ENCODE peak calls at places on chromosomes 4 and X, in five cellular contexts. Z is Panc1, E is GM23248, I is adrenal gland, U is fibroblast of the aortic adventitia. B is an unnamed sample.

GRCh38 chrX:103688949-103689348 is 2.5 kb upstream of the MORF4L2 start:
- DNase-seq in E (peak), U (peak), Z (no peak), I (no peak), B (peak)

GRCh38 chr4:38366451-38366850 is 297.5 kb upstream of the KLF3 start:
- DNase-seq in I (peak), Z (no peak), U (peak), E (peak), B (peak)

GRCh38 chr4:5773271-5773555 is 62.2 kb downstream of the EVC start:
- DNase-seq in E (peak), U (peak), I (no peak), Z (no peak), B (peak)

GRCh38 chrX:85870585-85870984 is 176.8 kb downstream of the CHM start:
- DNase-seq in Z (no peak), E (no peak), U (no peak), I (no peak), B (no peak)

GRCh38 chrX:45036161-45036560 is 163.2 kb downstream of the KDM6A start:
- DNase-seq in I (no peak), E (no peak), U (no peak), Z (no peak), B (no peak)

GRCh38 chrX:111123606-111124179 is 27.7 kb downstream of the PAK3 start:
- DNase-seq in U (no peak), E (no peak), I (no peak), Z (no peak), B (no peak)

GRCh38 chr4:168440442-168441264 is 39.6 kb downstream of the DDX60L start:
- DNase-seq in Z (no peak), U (peak), E (peak), I (no peak), B (peak)

GRCh38 chr4:63505714-63506460 is 903.4 kb downstream of the TECRL start:
- DNase-seq in I (no peak), U (no peak), Z (no peak), E (no peak), B (no peak)

GRCh38 chr4:164803702-164804101 is 49.8 kb downstream of the SMIM31 start:
- DNase-seq in E (no peak), Z (no peak), U (no peak), I (no peak), B (no peak)

GRCh38 chr4:40750461-40751258 is 905 bp downstream of the NSUN7 start:
- DNase-seq in U (peak), I (no peak), Z (no peak), E (peak), B (no peak)

GRCh38 chrX:149504226-149504914 is 736 bp downstream of the IDS start:
- DNase-seq in Z (no peak), I (no peak), U (peak), E (peak), B (peak)

GRCh38 chr4:173399016-173399415 is at the start of gene SCRG1:
- DNase-seq in U (peak), Z (no peak), I (no peak), E (no peak), B (no peak)

GRCh38 chr4:152784490-152785195 is 4.9 kb downstream of the ARFIP1 start:
- DNase-seq in U (peak), E (peak), I (no peak), Z (no peak), B (peak)

DNA sequence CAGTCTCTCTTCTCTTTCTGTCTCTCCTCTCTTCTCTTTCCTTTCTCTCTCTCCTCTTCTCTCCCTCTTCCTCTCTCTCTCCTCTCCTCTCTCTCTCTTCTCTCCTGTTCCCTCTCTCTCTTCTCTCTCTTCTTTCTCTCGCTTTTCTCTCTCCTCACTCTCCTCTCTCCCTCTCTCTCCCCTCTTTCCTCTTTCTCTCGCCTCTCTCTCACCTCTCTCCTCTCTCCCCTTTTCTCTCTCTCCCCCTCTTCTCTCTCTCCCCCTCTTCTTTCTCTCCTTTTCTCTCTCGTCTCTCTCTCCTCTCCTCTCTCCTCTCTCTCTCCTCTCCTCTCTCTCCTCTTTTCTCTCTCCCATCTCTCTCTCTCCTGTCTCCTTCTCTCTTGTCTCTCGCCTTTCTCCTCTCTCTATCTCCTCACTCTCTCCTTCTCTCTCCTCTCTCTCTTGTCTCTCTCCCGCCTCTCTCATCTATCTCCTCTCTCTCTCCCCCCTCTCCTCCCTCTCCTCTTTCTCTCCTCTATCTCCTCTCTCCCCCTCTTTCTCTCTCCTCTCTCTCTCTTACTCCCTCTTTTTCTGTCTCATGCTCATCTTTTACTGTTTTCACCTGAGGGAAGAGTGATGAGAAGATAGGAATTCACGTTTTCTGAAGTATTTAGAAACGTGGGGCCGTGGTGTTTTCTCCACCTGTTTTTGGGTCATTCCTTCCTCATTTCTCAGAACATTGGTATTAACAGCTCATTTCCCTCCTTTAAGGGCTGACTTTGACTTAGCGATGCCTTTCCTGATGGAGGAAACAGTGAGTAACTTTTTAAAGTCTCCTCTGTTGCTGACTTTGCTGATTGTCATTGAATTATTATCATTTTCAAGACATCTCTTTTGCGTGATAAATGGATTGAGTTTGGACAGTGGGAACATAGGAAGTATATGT is 80.6 kb upstream of the CD99 start:
- DNase-seq in E (peak), U (peak), Z (no peak), I (no peak), B (no peak)
- H3K4me3 ChIP-seq in E (peak), U (peak), Z (peak), I (no peak), B (peak)

DNA sequence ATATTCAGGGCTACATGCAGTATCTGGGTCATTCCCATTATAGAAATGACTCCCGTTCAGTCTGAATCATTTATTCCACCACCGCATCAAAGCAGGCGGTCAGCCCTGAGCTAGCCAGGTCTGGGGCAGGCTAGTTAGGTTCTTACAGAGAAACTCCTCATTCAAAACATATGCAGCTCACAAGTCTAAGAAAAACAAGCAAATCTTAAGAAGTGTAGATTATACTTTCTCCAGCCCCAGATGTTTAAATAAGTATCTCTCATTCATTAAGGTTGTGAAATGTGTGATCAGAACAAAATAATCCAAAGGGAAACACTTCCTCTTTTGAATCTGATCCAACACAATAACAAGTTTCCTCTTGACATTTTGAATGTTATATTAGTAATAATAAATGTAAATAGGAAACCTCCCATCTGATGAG is 441.9 kb downstream of the INPP4B start:
- DNase-seq in I (peak), E (peak), Z (no peak), U (peak), B (peak)
- H3K4me3 ChIP-seq in I (no peak), E (peak), Z (peak), U (peak), B (peak)

DNA sequence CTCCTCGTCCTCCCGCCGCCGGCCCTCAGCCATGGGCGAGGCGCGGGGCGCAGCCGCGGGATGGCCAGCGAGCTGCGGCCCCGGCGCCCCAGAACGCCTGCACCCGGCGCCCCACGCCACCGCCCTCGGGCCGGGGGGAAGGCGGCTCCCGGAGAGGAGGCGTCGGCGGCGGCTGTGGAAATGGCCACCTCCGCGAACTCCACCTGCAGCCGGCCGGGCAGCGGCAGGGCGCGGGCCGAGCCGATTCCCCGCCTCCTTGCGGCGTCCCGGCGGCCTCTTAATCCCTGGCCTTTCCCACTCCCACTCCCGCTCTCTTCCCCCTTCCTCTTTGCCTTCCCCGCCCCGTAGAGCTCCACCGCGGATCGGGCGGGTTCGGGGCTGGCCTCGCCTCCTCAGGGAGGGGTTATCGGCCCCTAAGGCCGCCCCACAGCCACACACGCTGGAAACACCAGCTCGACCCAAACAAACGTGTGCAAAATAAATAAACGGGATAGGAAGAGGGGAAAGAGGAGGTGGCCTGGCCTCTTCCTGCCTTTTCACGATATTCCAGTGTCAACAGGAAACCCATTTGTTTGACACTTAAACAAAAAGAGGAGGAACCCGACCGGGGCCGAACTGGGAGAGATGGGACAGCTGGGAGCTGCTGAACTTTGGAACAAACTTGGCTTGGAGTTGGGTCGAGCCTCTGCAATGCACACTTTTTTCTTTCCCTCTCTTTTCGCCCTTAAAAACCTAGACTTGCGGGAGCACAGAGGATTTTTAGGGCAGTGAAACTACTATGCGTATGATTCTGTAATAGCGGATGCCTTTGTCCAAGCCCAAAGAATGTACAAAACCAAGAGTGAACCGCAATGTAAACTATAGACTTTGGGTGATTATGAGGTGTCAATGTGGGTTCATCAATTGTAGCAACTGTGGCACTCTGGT is at the start of gene SH3D19:
- DNase-seq in Z (no peak), U (peak), E (peak), I (peak), B (peak)
- H3K4me3 ChIP-seq in Z (peak), U (peak), E (peak), I (no peak), B (peak)

DNA sequence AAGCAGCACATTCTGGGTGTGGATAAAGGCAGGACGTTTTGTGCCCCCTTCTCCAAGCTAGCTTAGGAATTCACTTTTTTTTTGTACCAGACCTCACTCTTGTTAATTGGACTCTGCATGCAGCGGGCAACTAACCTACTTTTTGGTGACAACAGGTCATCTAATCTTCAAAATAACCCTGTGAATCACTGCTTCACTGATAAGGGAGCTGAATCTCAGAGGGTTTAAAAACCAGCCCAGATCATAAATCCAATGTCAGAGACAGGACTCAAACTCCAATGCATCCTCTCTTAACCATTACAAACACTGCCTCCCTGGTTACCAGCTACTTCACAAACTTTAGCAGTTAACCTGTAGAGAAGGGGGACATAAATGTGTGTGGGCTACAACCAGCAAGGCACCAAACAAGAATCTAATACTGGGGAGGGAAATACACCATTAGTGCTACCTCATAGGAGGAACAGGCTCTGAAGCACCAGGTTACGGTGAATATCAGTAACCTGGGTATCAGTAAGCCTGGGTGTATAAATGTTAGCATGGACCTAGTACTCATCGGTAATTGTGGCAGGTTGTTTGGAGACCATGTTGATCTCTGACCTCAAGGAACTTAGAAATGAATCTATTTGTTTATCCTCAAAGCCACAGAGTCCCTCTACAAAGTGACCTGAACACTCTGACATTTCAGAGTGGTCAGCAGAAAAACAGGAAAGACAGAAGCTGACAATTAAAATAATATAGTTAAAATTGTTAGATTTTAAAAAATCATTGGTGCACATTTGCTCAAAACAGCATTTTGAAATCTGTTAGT is 2.6 kb downstream of the TIFA start:
- DNase-seq in I (no peak), E (no peak), Z (no peak), U (no peak), B (no peak)
- H3K4me3 ChIP-seq in I (no peak), E (peak), Z (no peak), U (no peak), B (no peak)

DNA sequence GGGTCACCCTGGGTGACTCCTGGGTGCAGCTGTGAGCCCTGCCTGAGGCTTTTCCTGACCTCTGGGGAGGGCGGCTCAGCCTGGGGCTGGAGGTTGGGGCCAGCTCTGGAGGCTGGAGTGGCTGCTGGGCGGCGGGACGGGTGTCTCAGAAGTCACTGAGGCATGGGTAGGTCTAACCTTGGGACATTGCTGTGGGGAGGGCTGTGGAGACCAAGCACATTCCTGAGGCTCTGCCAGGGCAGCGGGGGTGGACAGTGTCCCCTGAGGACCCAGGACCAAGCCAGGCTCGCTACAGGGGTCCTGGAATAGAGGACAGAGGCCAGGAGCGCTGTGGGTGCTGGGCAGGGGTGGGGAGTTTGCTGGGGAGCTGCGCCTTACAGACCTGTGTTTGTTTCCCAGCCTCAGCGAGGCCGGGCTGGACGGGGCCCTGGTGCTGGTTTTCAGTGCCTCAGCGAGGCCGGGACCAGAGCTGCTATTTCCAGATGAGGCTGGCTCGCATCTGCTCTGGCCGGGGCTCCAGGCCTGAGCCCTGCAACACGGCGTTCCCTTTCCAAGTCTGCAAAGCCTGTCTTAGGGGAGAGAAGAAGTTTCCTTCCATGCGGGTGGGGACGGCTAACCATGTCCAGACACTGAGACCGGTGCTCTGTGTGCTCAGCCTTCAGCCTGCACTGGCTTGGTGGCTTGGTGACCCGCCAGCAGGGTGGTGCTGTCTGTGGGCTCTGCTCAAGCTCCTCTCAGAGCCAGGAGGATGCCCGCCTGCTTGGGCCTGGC is 3.0 kb upstream of the SLC25A6 start:
- DNase-seq in Z (no peak), U (peak), I (no peak), E (peak), B (no peak)
- H3K4me3 ChIP-seq in Z (no peak), U (peak), I (no peak), E (peak), B (peak)

GRCh38 chr4:16909245-16909644 is 10.8 kb upstream of the LDB2 start:
- DNase-seq in E (peak), I (no peak), U (no peak), Z (no peak), B (no peak)
- H3K4me3 ChIP-seq in E (peak), I (no peak), U (no peak), Z (no peak), B (no peak)

B was measured in fibroblast of mammary gland.